ENCODE peak calls at places on chromosome 16, in seven cellular contexts. One of them, this sample, is unnamed.

GRCh38 chr16:59440502-59440901 is 706.4 kb upstream of the GOT2 start:
- DNase-seq in SK-N-SH: no peak
- DNase-seq in H1: no peak
- DNase-seq in HCT116: no peak
- DNase-seq in K562: no peak
- DNase-seq in HepG2: no peak
- DNase-seq in GM12878: no peak
- DNase-seq in this sample: no peak

GRCh38 chr16:11407047-11407982 is 62.1 kb downstream of the RMI2 start:
- DNase-seq in SK-N-SH: peak
- DNase-seq in H1: no peak
- DNase-seq in HCT116: peak
- DNase-seq in K562: peak
- DNase-seq in HepG2: peak
- DNase-seq in GM12878: peak
- DNase-seq in this sample: peak

GRCh38 chr16:85029413-85029794 is 1.8 kb downstream of the KIAA0513 start:
- DNase-seq in SK-N-SH: peak
- DNase-seq in H1: no peak
- DNase-seq in HCT116: no peak
- DNase-seq in K562: peak
- DNase-seq in HepG2: no peak
- DNase-seq in GM12878: peak
- DNase-seq in this sample: peak

GRCh38 chr16:20740007-20740883 is 1.4 kb downstream of the THUMPD1 start:
- DNase-seq in SK-N-SH: peak
- DNase-seq in H1: no peak
- DNase-seq in HCT116: no peak
- DNase-seq in K562: no peak
- DNase-seq in HepG2: peak
- DNase-seq in GM12878: no peak
- DNase-seq in this sample: no peak

GRCh38 chr16:47506800-47507199 is 45.7 kb downstream of the PHKB start:
- DNase-seq in SK-N-SH: no peak
- DNase-seq in H1: no peak
- DNase-seq in HCT116: no peak
- DNase-seq in K562: no peak
- DNase-seq in HepG2: no peak
- DNase-seq in GM12878: no peak
- DNase-seq in this sample: no peak

GRCh38 chr16:76639685-76640289 is 362.6 kb downstream of the CNTNAP4 start:
- DNase-seq in SK-N-SH: peak
- DNase-seq in H1: peak
- DNase-seq in HCT116: no peak
- DNase-seq in K562: peak
- DNase-seq in HepG2: peak
- DNase-seq in GM12878: no peak
- DNase-seq in this sample: no peak

GRCh38 chr16:8962393-8963009 is 1.2 kb downstream of the USP7 start:
- DNase-seq in SK-N-SH: peak
- DNase-seq in H1: no peak
- DNase-seq in HCT116: no peak
- DNase-seq in K562: peak
- DNase-seq in HepG2: no peak
- DNase-seq in GM12878: no peak
- DNase-seq in this sample: peak

GRCh38 chr16:85687651-85688471 is 893 bp downstream of the GINS2 start:
- DNase-seq in SK-N-SH: no peak
- DNase-seq in H1: no peak
- DNase-seq in HCT116: no peak
- DNase-seq in K562: no peak
- DNase-seq in HepG2: no peak
- DNase-seq in GM12878: no peak
- DNase-seq in this sample: no peak

GRCh38 chr16:59633996-59634579 is 900.0 kb upstream of the GOT2 start:
- DNase-seq in SK-N-SH: no peak
- DNase-seq in H1: no peak
- DNase-seq in HCT116: no peak
- DNase-seq in K562: no peak
- DNase-seq in HepG2: no peak
- DNase-seq in GM12878: no peak
- DNase-seq in this sample: no peak

GRCh38 chr16:56246051-56246817 is 54.9 kb downstream of the GNAO1 start:
- DNase-seq in SK-N-SH: peak
- DNase-seq in H1: peak
- DNase-seq in HCT116: no peak
- DNase-seq in K562: no peak
- DNase-seq in HepG2: peak
- DNase-seq in GM12878: no peak
- DNase-seq in this sample: no peak

DNA sequence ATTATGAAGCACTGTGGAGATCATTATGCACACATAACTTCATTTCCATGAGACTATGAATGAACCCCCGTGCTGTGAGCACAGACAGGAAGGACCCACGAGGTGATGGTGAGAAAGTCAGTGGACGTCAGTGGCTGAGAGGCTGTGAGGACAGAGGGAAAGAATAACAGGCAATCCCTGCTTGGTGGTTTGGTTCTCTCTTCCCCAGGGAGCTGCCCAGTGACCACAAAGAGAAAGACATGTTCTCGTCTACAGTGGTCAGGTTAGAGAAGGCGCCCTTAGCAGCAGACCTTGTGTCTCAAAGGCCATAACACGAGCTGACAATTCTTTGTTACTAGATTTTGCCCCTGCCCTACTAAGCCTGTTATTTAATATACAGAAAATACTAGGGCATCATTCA is 609.2 kb downstream of the TOX3 start:
- DNase-seq in SK-N-SH: no peak
- DNase-seq in H1: no peak
- DNase-seq in HCT116: no peak
- DNase-seq in K562: no peak
- DNase-seq in HepG2: no peak
- DNase-seq in GM12878: no peak
- DNase-seq in this sample: no peak
- TF ChIP-seq JUND in SK-N-SH: no peak
- TF ChIP-seq JUND in H1: no peak
- TF ChIP-seq JUND in HCT116: no peak
- TF ChIP-seq JUND in K562: no peak
- TF ChIP-seq JUND in HepG2: no peak
- TF ChIP-seq JUND in GM12878: no peak
- TF ChIP-seq JUND in this sample: no peak

GRCh38 chr16:2090481-2090797 is 42.7 kb downstream of the TSC2 start:
- DNase-seq in SK-N-SH: no peak
- DNase-seq in H1: no peak
- DNase-seq in HCT116: no peak
- DNase-seq in K562: no peak
- DNase-seq in HepG2: no peak
- DNase-seq in GM12878: no peak
- DNase-seq in this sample: no peak

GRCh38 chr16:2090819-2091721 is 43.3 kb downstream of the TSC2 start:
- DNase-seq in SK-N-SH: peak
- DNase-seq in H1: peak
- DNase-seq in HCT116: peak
- DNase-seq in K562: peak
- DNase-seq in HepG2: no peak
- DNase-seq in GM12878: no peak
- DNase-seq in this sample: no peak

GRCh38 chr16:2088192-2088631 is 40.4 kb downstream of the TSC2 start:
- DNase-seq in SK-N-SH: no peak
- DNase-seq in H1: no peak
- DNase-seq in HCT116: no peak
- DNase-seq in K562: no peak
- DNase-seq in HepG2: no peak
- DNase-seq in GM12878: no peak
- DNase-seq in this sample: no peak

GRCh38 chr16:2088759-2089358 is 41.1 kb downstream of the TSC2 start:
- DNase-seq in SK-N-SH: no peak
- DNase-seq in H1: no peak
- DNase-seq in HCT116: no peak
- DNase-seq in K562: no peak
- DNase-seq in HepG2: no peak
- DNase-seq in GM12878: no peak
- DNase-seq in this sample: no peak

GRCh38 chr16:2089676-2090480 is 42.1 kb downstream of the TSC2 start:
- DNase-seq in SK-N-SH: no peak
- DNase-seq in H1: no peak
- DNase-seq in HCT116: no peak
- DNase-seq in K562: no peak
- DNase-seq in HepG2: no peak
- DNase-seq in GM12878: no peak
- DNase-seq in this sample: no peak
- TF ChIP-seq JUND in SK-N-SH: no peak
- TF ChIP-seq JUND in H1: no peak
- TF ChIP-seq JUND in HCT116: no peak
- TF ChIP-seq JUND in K562: no peak
- TF ChIP-seq JUND in HepG2: no peak
- TF ChIP-seq JUND in GM12878: no peak
- TF ChIP-seq JUND in this sample: no peak

GRCh38 chr16:3460121-3460520 is 16.6 kb downstream of the NAA60 start:
- DNase-seq in SK-N-SH: no peak
- DNase-seq in H1: no peak
- DNase-seq in HCT116: no peak
- DNase-seq in K562: no peak
- DNase-seq in HepG2: no peak
- DNase-seq in GM12878: no peak
- DNase-seq in this sample: no peak

GRCh38 chr16:3458852-3459361 is 15.4 kb downstream of the NAA60 start:
- DNase-seq in SK-N-SH: no peak
- DNase-seq in H1: no peak
- DNase-seq in HCT116: no peak
- DNase-seq in K562: peak
- DNase-seq in HepG2: peak
- DNase-seq in GM12878: no peak
- DNase-seq in this sample: no peak

GRCh38 chr16:3460585-3460984 is 17.1 kb downstream of the NAA60 start:
- DNase-seq in SK-N-SH: no peak
- DNase-seq in H1: no peak
- DNase-seq in HCT116: no peak
- DNase-seq in K562: no peak
- DNase-seq in HepG2: no peak
- DNase-seq in GM12878: no peak
- DNase-seq in this sample: no peak

GRCh38 chr16:3458278-3458851 is 14.9 kb downstream of the NAA60 start:
- DNase-seq in SK-N-SH: no peak
- DNase-seq in H1: no peak
- DNase-seq in HCT116: no peak
- DNase-seq in K562: peak
- DNase-seq in HepG2: no peak
- DNase-seq in GM12878: no peak
- DNase-seq in this sample: peak

DNA sequence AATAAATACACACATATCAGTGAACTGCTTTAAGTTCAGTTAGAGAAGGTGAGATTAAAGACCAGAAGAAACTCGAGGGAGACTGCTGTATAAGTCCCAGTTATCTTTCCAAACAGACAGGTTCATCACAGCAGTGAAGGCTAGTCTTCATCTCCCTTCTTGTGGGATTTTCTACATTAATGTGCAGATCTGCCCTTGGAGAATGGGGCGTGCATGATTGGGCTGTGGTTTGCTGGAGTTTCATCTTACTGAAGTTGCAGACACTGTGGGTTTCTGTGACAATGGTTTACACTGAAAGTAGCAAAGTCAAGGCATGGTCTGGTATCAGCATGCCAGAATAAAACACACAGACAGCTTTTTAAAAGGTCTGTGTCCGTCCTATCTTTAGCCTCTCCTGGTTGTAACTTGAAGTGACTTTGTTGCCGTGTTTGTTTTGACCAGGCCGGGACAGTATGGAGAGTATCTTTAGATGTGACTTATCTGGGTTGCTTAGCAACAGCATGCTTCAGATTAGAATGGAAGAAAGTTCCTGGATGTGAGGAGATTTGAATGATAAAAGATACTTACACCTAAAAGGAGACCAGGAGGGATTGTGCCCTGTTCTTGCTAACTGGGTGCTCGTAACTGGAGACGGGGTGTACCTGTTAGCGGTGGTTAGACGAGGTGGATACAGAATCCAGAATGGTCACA is 16.1 kb downstream of the NAA60 start:
- DNase-seq in SK-N-SH: no peak
- DNase-seq in H1: no peak
- DNase-seq in HCT116: no peak
- DNase-seq in K562: peak
- DNase-seq in HepG2: no peak
- DNase-seq in GM12878: no peak
- DNase-seq in this sample: no peak
- TF ChIP-seq JUND in SK-N-SH: no peak
- TF ChIP-seq JUND in H1: no peak
- TF ChIP-seq JUND in HCT116: no peak
- TF ChIP-seq JUND in K562: no peak
- TF ChIP-seq JUND in HepG2: no peak
- TF ChIP-seq JUND in GM12878: no peak
- TF ChIP-seq JUND in this sample: no peak

DNA sequence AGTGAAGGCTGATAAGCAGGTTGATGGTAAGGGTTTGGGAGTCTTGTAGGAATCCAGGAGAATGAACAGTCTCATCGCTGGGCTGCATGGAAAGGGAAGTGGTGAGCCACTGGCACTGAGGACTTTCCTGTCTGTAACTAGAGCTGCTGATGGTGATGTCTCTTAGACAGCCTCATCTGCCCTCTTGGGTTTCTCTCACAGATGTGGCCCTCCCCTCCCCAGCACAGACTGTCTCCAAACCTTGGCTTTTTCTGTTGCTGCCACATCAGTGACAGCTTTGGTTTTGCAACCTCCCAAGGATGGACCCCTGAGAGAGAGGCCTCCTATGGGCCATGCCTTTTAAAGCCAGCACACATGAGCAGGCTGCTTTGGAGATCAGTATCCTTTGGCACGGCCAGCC is 16.9 kb downstream of the PLCG2 start:
- DNase-seq in SK-N-SH: no peak
- DNase-seq in H1: no peak
- DNase-seq in HCT116: no peak
- DNase-seq in K562: no peak
- DNase-seq in HepG2: no peak
- DNase-seq in GM12878: no peak
- DNase-seq in this sample: no peak
- TF ChIP-seq JUND in SK-N-SH: no peak
- TF ChIP-seq JUND in H1: no peak
- TF ChIP-seq JUND in HCT116: no peak
- TF ChIP-seq JUND in K562: no peak
- TF ChIP-seq JUND in HepG2: no peak
- TF ChIP-seq JUND in GM12878: no peak
- TF ChIP-seq JUND in this sample: no peak

GRCh38 chr16:67963325-67964321 is 4.8 kb downstream of the SLC12A4 start:
- DNase-seq in SK-N-SH: no peak
- DNase-seq in H1: peak
- DNase-seq in HCT116: no peak
- DNase-seq in K562: peak
- DNase-seq in HepG2: no peak
- DNase-seq in GM12878: no peak
- DNase-seq in this sample: no peak
- TF ChIP-seq JUND in SK-N-SH: no peak
- TF ChIP-seq JUND in H1: no peak
- TF ChIP-seq JUND in HCT116: no peak
- TF ChIP-seq JUND in K562: no peak
- TF ChIP-seq JUND in HepG2: no peak
- TF ChIP-seq JUND in GM12878: no peak
- TF ChIP-seq JUND in this sample: no peak